ENCODE peak calls at places on chromosomes 12 and 14, in seven cellular contexts. J, V, Y, U, Q, F and K are unnamed samples.

GRCh38 chr12:115338566-115339294 is 654.8 kb upstream of the TBX3 start:
- DNase-seq in U (no peak), J (no peak), F (no peak), Q (no peak), Y (no peak), V (peak), K (no peak)

GRCh38 chr14:105324080-105324778 is 9.7 kb downstream of the PACS2 start:
- DNase-seq in U (no peak), V (no peak), Q (peak), F (no peak), Y (no peak), J (no peak), K (no peak)

GRCh38 chr12:113582521-113583218 is 111.0 kb upstream of the LHX5 start:
- DNase-seq in J (no peak), Q (no peak), F (no peak), U (no peak), Y (no peak), V (peak), K (no peak)

GRCh38 chr12:114976959-114977358 is 293.0 kb upstream of the TBX3 start:
- DNase-seq in J (no peak), F (no peak), U (no peak), V (peak), Y (no peak), Q (peak), K (no peak)

GRCh38 chr12:124939428-124940142 is 25.1 kb upstream of the UBC start:
- DNase-seq in J (peak), Y (peak), U (peak), F (peak), V (peak), Q (peak), K (peak)

GRCh38 chr14:102893452-102893851 is 29.0 kb upstream of the AMN start:
- DNase-seq in V (no peak), U (no peak), Q (peak), Y (no peak), J (no peak), F (peak), K (peak)

GRCh38 chr12:91628656-91629055 is 446.0 kb upstream of the DCN start:
- DNase-seq in Q (no peak), J (no peak), U (no peak), F (no peak), Y (no peak), V (no peak), K (no peak)

GRCh38 chr12:46518184-46518583 is 145.6 kb upstream of the SLC38A2 start:
- DNase-seq in Q (no peak), F (no peak), V (no peak), J (no peak), U (no peak), Y (no peak), K (no peak)

GRCh38 chr14:66359500-66359899 is 126.7 kb upstream of the CCDC196 start:
- DNase-seq in V (peak), U (peak), Y (no peak), F (no peak), Q (peak), J (peak), K (no peak)

GRCh38 chr14:67137744-67138371 is 51.4 kb upstream of the GARIN2 start:
- DNase-seq in Y (no peak), J (no peak), U (peak), Q (peak), F (no peak), V (peak), K (no peak)

GRCh38 chr12:19177754-19178153 is 48.2 kb downstream of the PLEKHA5 start:
- DNase-seq in Q (peak), F (no peak), Y (no peak), U (no peak), J (no peak), V (no peak), K (no peak)

GRCh38 chr12:91993287-91994028 is 152.2 kb downstream of the BTG1 start:
- DNase-seq in U (no peak), F (no peak), Y (no peak), Q (no peak), J (no peak), V (no peak), K (no peak)

GRCh38 chr12:43306066-43306465 is 245.9 kb downstream of the ADAMTS20 start:
- DNase-seq in V (peak), F (peak), U (no peak), Q (peak), Y (no peak), J (no peak), K (no peak)

GRCh38 chr14:98754343-98755025 is 517.5 kb downstream of the BCL11B start:
- DNase-seq in V (peak), U (no peak), J (no peak), Y (no peak), Q (peak), F (no peak), K (no peak)